ENCODE peak calls at places on chromosomes 13 and 19, in six cellular contexts. One of them, this sample, is unnamed.

GRCh38 chr13:50798923-50799322 is 44.6 kb downstream of the DLEU7 start:
- DNase-seq in thoracic aorta: no peak
- DNase-seq in cardiac fibroblast: no peak
- DNase-seq in A549: no peak
- DNase-seq in WERI-Rb-1: no peak
- DNase-seq in choroid plexus epithelial cell: peak; percentile 16
- DNase-seq in this sample: peak; percentile 61

GRCh38 chr13:60155978-60156377 is 7.8 kb downstream of the DIAPH3 start:
- DNase-seq in thoracic aorta: no peak
- DNase-seq in cardiac fibroblast: peak; percentile 28
- DNase-seq in A549: no peak
- DNase-seq in WERI-Rb-1: no peak
- DNase-seq in choroid plexus epithelial cell: peak; percentile 37
- DNase-seq in this sample: no peak

GRCh38 chr13:114128624-114129522 is 3.5 kb downstream of the RASA3 start:
- DNase-seq in thoracic aorta: peak; percentile 47
- DNase-seq in cardiac fibroblast: peak; percentile 89
- DNase-seq in A549: no peak
- DNase-seq in WERI-Rb-1: no peak
- DNase-seq in choroid plexus epithelial cell: peak; percentile 90
- DNase-seq in this sample: peak; percentile 94

GRCh38 chr19:6610934-6611370 is 20.0 kb upstream of the CD70 start:
- DNase-seq in thoracic aorta: no peak
- DNase-seq in cardiac fibroblast: peak; percentile 82
- DNase-seq in A549: peak; percentile 38
- DNase-seq in WERI-Rb-1: no peak
- DNase-seq in choroid plexus epithelial cell: peak; percentile 59
- DNase-seq in this sample: peak; percentile 92

GRCh38 chr13:37348916-37349653 is 243.6 kb upstream of the CSNK1A1L start:
- DNase-seq in thoracic aorta: no peak
- DNase-seq in cardiac fibroblast: no peak
- DNase-seq in A549: no peak
- DNase-seq in WERI-Rb-1: no peak
- DNase-seq in choroid plexus epithelial cell: no peak
- DNase-seq in this sample: no peak

GRCh38 chr13:109196896-109197295 is 567.5 kb downstream of the MYO16 start:
- DNase-seq in thoracic aorta: no peak
- DNase-seq in cardiac fibroblast: no peak
- DNase-seq in A549: no peak
- DNase-seq in WERI-Rb-1: peak; percentile 44
- DNase-seq in choroid plexus epithelial cell: no peak
- DNase-seq in this sample: no peak

GRCh38 chr13:72853000-72853399 is 71.1 kb downstream of the PIBF1 start:
- DNase-seq in thoracic aorta: no peak
- DNase-seq in cardiac fibroblast: peak; percentile 7
- DNase-seq in A549: no peak
- DNase-seq in WERI-Rb-1: no peak
- DNase-seq in choroid plexus epithelial cell: peak; percentile 13
- DNase-seq in this sample: no peak

GRCh38 chr19:33248553-33248953 is 22.9 kb upstream of the SLC7A10 start:
- DNase-seq in thoracic aorta: no peak
- DNase-seq in cardiac fibroblast: no peak
- DNase-seq in A549: no peak
- DNase-seq in WERI-Rb-1: no peak
- DNase-seq in choroid plexus epithelial cell: no peak
- DNase-seq in this sample: no peak

GRCh38 chr19:56142087-56142787 is 1.1 kb downstream of the ZNF444 start:
- DNase-seq in thoracic aorta: no peak
- DNase-seq in cardiac fibroblast: no peak
- DNase-seq in A549: no peak
- DNase-seq in WERI-Rb-1: no peak
- DNase-seq in choroid plexus epithelial cell: no peak
- DNase-seq in this sample: no peak

GRCh38 chr19:48511800-48512503 is at the start of gene LMTK3:
- DNase-seq in thoracic aorta: no peak
- DNase-seq in cardiac fibroblast: peak; percentile 38
- DNase-seq in A549: peak; percentile 85
- DNase-seq in WERI-Rb-1: peak; percentile 58
- DNase-seq in choroid plexus epithelial cell: no peak
- DNase-seq in this sample: no peak

GRCh38 chr19:29528350-29528945 is 2.7 kb downstream of the VSTM2B start:
- DNase-seq in thoracic aorta: no peak
- DNase-seq in cardiac fibroblast: peak; percentile 77
- DNase-seq in A549: peak; percentile 90
- DNase-seq in WERI-Rb-1: peak; percentile 67
- DNase-seq in choroid plexus epithelial cell: peak; percentile 75
- DNase-seq in this sample: peak; percentile 57

GRCh38 chr19:29527500-29528328 is 1.9 kb downstream of the VSTM2B start:
- DNase-seq in thoracic aorta: no peak
- DNase-seq in cardiac fibroblast: no peak
- DNase-seq in A549: no peak
- DNase-seq in WERI-Rb-1: no peak
- DNase-seq in choroid plexus epithelial cell: no peak
- DNase-seq in this sample: no peak

GRCh38 chr19:29525901-29526729 is at the start of gene VSTM2B:
- DNase-seq in thoracic aorta: no peak
- DNase-seq in cardiac fibroblast: no peak
- DNase-seq in A549: no peak
- DNase-seq in WERI-Rb-1: no peak
- DNase-seq in choroid plexus epithelial cell: no peak
- DNase-seq in this sample: no peak

GRCh38 chr19:29524912-29525870 is 603 bp upstream of the VSTM2B start:
- DNase-seq in thoracic aorta: no peak
- DNase-seq in cardiac fibroblast: no peak
- DNase-seq in A549: no peak
- DNase-seq in WERI-Rb-1: no peak
- DNase-seq in choroid plexus epithelial cell: no peak
- DNase-seq in this sample: no peak

DNA sequence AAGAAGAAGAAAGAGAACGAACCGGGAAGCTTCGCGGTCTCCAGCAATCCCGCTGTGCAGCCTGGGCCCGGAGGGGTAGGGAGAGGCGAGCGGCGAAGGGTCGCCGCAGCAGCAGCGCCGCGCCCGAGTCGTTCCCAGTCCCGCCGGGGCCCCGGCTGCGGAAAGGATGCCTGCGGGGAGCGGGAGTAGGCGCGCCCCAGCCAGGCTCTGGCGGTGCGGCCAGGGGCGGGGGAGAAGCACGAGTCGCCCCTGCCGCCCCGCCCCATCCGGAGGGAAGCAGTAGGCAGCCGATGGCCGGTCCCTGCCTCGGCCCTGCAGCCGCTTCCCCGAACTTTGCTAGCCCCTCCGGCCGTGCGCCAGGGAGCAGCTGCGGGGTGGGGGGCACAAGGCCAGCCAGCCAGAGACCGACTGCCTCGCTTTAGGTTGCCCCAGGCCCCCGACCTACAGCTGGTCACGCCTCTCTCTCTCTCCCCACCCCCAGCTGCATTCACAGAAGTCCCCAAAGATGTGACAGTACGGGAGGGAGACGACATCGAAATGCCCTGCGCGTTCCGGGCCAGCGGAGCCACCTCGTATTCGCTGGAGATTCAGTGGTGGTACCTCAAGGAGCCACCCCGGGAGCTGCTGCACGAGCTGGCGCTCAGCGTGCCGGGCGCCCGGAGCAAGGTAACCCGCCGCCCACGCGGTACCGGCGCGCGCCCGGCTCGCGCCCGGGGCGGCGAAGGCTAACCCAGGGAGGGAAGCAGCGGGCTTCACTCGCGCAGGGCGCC is 1.1 kb downstream of the VSTM2B start:
- DNase-seq in thoracic aorta: no peak
- DNase-seq in cardiac fibroblast: no peak
- DNase-seq in A549: peak; percentile 36
- DNase-seq in WERI-Rb-1: no peak
- DNase-seq in choroid plexus epithelial cell: no peak
- DNase-seq in this sample: no peak
- TF ChIP-seq CTCF in thoracic aorta: no peak
- TF ChIP-seq CTCF in cardiac fibroblast: no peak
- TF ChIP-seq CTCF in A549: peak; percentile 24
- TF ChIP-seq CTCF in WERI-Rb-1: no peak
- TF ChIP-seq CTCF in choroid plexus epithelial cell: no peak
- TF ChIP-seq CTCF in this sample: no peak

DNA sequence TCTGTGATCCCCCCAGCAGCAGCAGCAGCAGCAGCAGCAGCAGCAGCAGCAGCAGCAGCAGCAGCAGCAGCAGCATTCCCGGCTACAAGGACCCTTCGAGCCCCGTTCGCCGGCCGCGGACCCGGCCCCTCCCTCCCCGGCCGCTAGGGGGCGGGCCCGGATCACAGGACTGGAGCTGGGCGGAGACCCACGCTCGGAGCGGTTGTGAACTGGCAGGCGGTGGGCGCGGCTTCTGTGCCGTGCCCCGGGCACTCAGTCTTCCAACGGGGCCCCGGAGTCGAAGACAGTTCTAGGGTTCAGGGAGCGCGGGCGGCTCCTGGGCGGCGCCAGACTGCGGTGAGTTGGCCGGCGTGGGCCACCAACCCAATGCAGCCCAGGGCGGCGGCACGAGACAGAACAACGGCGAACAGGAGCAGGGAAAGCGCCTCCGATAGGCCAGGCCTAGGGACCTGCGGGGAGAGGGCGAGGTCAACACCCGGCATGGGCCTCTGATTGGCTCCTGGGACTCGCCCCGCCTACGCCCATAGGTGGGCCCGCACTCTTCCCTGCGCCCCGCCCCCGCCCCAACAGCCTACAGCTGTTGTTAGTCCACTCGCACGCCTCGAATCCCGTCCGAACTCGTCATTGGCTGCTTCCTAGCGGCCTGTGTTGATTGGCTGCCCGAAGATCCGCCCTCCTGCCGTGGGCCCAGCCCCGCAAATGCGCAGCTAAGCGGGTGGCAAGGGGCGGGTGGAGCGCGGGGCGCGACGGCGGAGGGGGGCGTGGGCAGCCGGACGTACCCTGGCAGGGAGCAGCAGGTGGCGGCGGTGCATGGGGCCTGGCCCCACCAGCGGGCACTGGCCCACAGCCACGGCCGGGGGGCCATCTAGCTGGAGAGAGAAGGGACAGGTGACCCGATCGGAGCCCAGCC is 1.4 kb upstream of the SIX5 start:
- DNase-seq in thoracic aorta: peak; percentile 91
- DNase-seq in cardiac fibroblast: peak; percentile 99
- DNase-seq in A549: peak; percentile 100
- DNase-seq in WERI-Rb-1: peak; percentile 98
- DNase-seq in choroid plexus epithelial cell: peak; percentile 99
- DNase-seq in this sample: peak; percentile 99
- H3K4me3 ChIP-seq in thoracic aorta: peak overlapping the region; percentile 98
- H3K4me3 ChIP-seq in cardiac fibroblast: peak overlapping the region; percentile 58
- H3K4me3 ChIP-seq in A549: peak overlapping the region; percentile 45
- H3K4me3 ChIP-seq in WERI-Rb-1: peak overlapping the region; percentile 46
- H3K4me3 ChIP-seq in choroid plexus epithelial cell: peak overlapping the region; percentile 71
- H3K4me3 ChIP-seq in this sample: peak overlapping the region; percentile 55

GRCh38 chr19:3359850-3360493 is 6.4 kb upstream of the NFIC start:
- DNase-seq in thoracic aorta: no peak
- DNase-seq in cardiac fibroblast: no peak
- DNase-seq in A549: no peak
- DNase-seq in WERI-Rb-1: no peak
- DNase-seq in choroid plexus epithelial cell: peak; percentile 47
- DNase-seq in this sample: no peak
- TF ChIP-seq CTCF in thoracic aorta: no peak
- TF ChIP-seq CTCF in cardiac fibroblast: no peak
- TF ChIP-seq CTCF in A549: no peak
- TF ChIP-seq CTCF in WERI-Rb-1: no peak
- TF ChIP-seq CTCF in choroid plexus epithelial cell: no peak
- TF ChIP-seq CTCF in this sample: no peak

DNA sequence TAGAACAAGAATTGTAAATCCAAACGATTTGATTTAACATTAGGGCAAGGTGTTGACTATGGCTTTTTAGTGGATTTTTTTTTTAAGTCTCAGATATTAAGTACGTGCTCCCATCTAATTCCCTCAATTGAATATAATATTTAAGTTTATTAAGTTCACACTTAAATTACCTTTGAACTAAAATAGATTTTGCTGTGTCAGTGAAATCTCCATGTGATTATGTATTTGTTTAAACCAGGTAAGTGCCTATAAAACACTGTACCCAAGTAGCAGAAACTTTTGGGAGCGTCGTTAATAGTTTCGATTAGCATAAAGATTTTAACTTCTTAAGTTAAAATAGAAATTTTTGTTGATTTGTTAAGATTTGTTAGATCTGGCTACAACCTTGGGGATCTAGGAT is 1.6 kb downstream of the CLN5 start:
- DNase-seq in thoracic aorta: no peak
- DNase-seq in cardiac fibroblast: no peak
- DNase-seq in A549: no peak
- DNase-seq in WERI-Rb-1: no peak
- DNase-seq in choroid plexus epithelial cell: no peak
- DNase-seq in this sample: no peak
- H3K4me3 ChIP-seq in thoracic aorta: peak overlapping the region; percentile 87
- H3K4me3 ChIP-seq in cardiac fibroblast: no peak overlapping the region
- H3K4me3 ChIP-seq in A549: no peak overlapping the region
- H3K4me3 ChIP-seq in WERI-Rb-1: no peak overlapping the region
- H3K4me3 ChIP-seq in choroid plexus epithelial cell: peak overlapping the region; percentile 6
- H3K4me3 ChIP-seq in this sample: no peak overlapping the region

GRCh38 chr19:44092108-44092507 is 2.1 kb upstream of the ZNF224 start:
- DNase-seq in thoracic aorta: no peak
- DNase-seq in cardiac fibroblast: no peak
- DNase-seq in A549: no peak
- DNase-seq in WERI-Rb-1: no peak
- DNase-seq in choroid plexus epithelial cell: no peak
- DNase-seq in this sample: no peak

GRCh38 chr19:44093931-44094765 is at the start of gene ZNF224:
- DNase-seq in thoracic aorta: peak; percentile 72
- DNase-seq in cardiac fibroblast: peak; percentile 93
- DNase-seq in A549: peak; percentile 94
- DNase-seq in WERI-Rb-1: peak; percentile 92
- DNase-seq in choroid plexus epithelial cell: peak; percentile 94
- DNase-seq in this sample: peak; percentile 92
- TF ChIP-seq CTCF in thoracic aorta: no peak
- TF ChIP-seq CTCF in cardiac fibroblast: no peak
- TF ChIP-seq CTCF in A549: no peak
- TF ChIP-seq CTCF in WERI-Rb-1: no peak
- TF ChIP-seq CTCF in choroid plexus epithelial cell: no peak
- TF ChIP-seq CTCF in this sample: no peak

GRCh38 chr13:35293579-35293978 is 182.9 kb downstream of the MAB21L1 start:
- DNase-seq in thoracic aorta: no peak
- DNase-seq in cardiac fibroblast: no peak
- DNase-seq in A549: no peak
- DNase-seq in WERI-Rb-1: no peak
- DNase-seq in choroid plexus epithelial cell: no peak
- DNase-seq in this sample: no peak

GRCh38 chr13:35292329-35292728 is 184.2 kb downstream of the MAB21L1 start:
- DNase-seq in thoracic aorta: no peak
- DNase-seq in cardiac fibroblast: no peak
- DNase-seq in A549: no peak
- DNase-seq in WERI-Rb-1: no peak
- DNase-seq in choroid plexus epithelial cell: no peak
- DNase-seq in this sample: no peak
- H3K4me3 ChIP-seq in thoracic aorta: no peak overlapping the region
- H3K4me3 ChIP-seq in cardiac fibroblast: no peak overlapping the region
- H3K4me3 ChIP-seq in A549: no peak overlapping the region
- H3K4me3 ChIP-seq in WERI-Rb-1: no peak overlapping the region
- H3K4me3 ChIP-seq in choroid plexus epithelial cell: no peak overlapping the region
- H3K4me3 ChIP-seq in this sample: no peak overlapping the region